ENCODE peak calls at places on chromosomes 11 and 22, in eight cellular contexts. H, N, V, I, Y, L, D and C are unnamed samples.

GRCh38 chr11:2470495-2470894 is 25.7 kb downstream of the KCNQ1 start:
- DNase-seq in V (no peak), Y (no peak), D (no peak), L (no peak), N (no peak), I (no peak), H (no peak), C (no peak)

GRCh38 chr22:48803171-48803992 is 1024.3 kb downstream of the BRD1 start:
- DNase-seq in D (no peak), H (no peak), L (no peak), N (no peak), V (no peak), Y (no peak), I (no peak), C (no peak)

GRCh38 chr11:118295834-118296454 is 8.6 kb upstream of the CD3E start:
- DNase-seq in N (peak), D (peak), L (no peak), I (no peak), H (no peak), V (no peak), Y (peak), C (peak)

GRCh38 chr22:33112606-33113005 is 54.4 kb upstream of the SYN3 start:
- DNase-seq in H (no peak), V (no peak), N (no peak), L (no peak), D (no peak), I (no peak), Y (no peak), C (no peak)

GRCh38 chr11:60378359-60378758 is at the start of gene MS4A7:
- DNase-seq in H (no peak), N (peak), I (peak), V (no peak), D (no peak), L (no peak), Y (no peak), C (no peak)

GRCh38 chr11:113198907-113199660 is 115.3 kb upstream of the TTC12 start:
- DNase-seq in H (no peak), I (peak), D (no peak), V (no peak), L (no peak), N (no peak), Y (no peak), C (no peak)

GRCh38 chr22:24433868-24434471 is 6.6 kb downstream of the ADORA2A start:
- DNase-seq in V (no peak), L (no peak), D (peak), H (no peak), I (no peak), Y (peak), N (peak), C (peak)

GRCh38 chr11:19869466-19869865 is 156.8 kb downstream of the NAV2 start:
- DNase-seq in L (no peak), N (no peak), D (no peak), H (no peak), V (no peak), Y (no peak), I (no peak), C (no peak)

GRCh38 chr11:12799373-12799835 is 125.2 kb downstream of the TEAD1 start:
- DNase-seq in N (no peak), Y (no peak), L (no peak), D (no peak), H (no peak), I (no peak), V (no peak), C (no peak)

GRCh38 chr11:19924321-19925115 is 211.9 kb downstream of the NAV2 start:
- DNase-seq in D (no peak), I (no peak), H (no peak), N (no peak), V (no peak), Y (no peak), L (no peak), C (no peak)

GRCh38 chr11:20274031-20274430 is 89.5 kb upstream of the HTATIP2 start:
- DNase-seq in I (no peak), N (no peak), V (no peak), D (no peak), L (no peak), Y (no peak), H (no peak), C (no peak)